ENCODE peak calls at places on chromosome 19, in eight cellular contexts. I is OCI-LY7; P is tibial nerve; G is cardiac fibroblast; O is CD4-positive, alpha-beta T cell; W is ovary; C is neural crest cell; Z is AG09319. S is an unnamed sample.

GRCh38 chr19:20247016-20247683 is 80.1 kb downstream of the ZNF486 start:
- DNase-seq in I (peak; percentile 77), C (peak; percentile 14), P (no peak), G (peak; percentile 3), Z (no peak), O (peak; percentile 20), W (peak; percentile 62), S (peak; percentile 58)

GRCh38 chr19:35135389-35135909 is 590 bp upstream of the LGI4 start:
- DNase-seq in Z (no peak), C (peak; percentile 94), G (peak; percentile 74), I (peak; percentile 79), P (peak; percentile 90), W (peak; percentile 85), O (peak; percentile 55), S (peak; percentile 88)

GRCh38 chr19:35306473-35307246 is 14.7 kb downstream of the MAG start:
- DNase-seq in Z (no peak), P (no peak), C (no peak), G (no peak), I (peak; percentile 75), W (no peak), O (no peak), S (no peak)

GRCh38 chr19:38850976-38851621 is 1.3 kb upstream of the HNRNPL start:
- DNase-seq in I (no peak), Z (no peak), P (no peak), G (no peak), C (no peak), W (peak; percentile 62), O (no peak), S (peak; percentile 41)

GRCh38 chr19:38329651-38330050 is 6.0 kb upstream of the CATSPERG start:
- DNase-seq in P (no peak), C (no peak), Z (no peak), I (no peak), W (no peak), G (no peak), O (no peak), S (no peak)

GRCh38 chr19:42563352-42564210 is 31.1 kb downstream of the CEACAM8 start:
- DNase-seq in W (no peak), I (peak; percentile 58), P (peak; percentile 5), O (no peak), Z (peak; percentile 5), C (peak; percentile 24), G (peak; percentile 55), S (peak; percentile 74)

GRCh38 chr19:480016-480855 is 16.1 kb upstream of the MADCAM1 start:
- DNase-seq in W (peak; percentile 64), Z (peak; percentile 11), O (no peak), G (peak; percentile 47), P (peak; percentile 86), C (peak; percentile 86), I (no peak), S (peak; percentile 86)

GRCh38 chr19:6126335-6126974 is 9.0 kb upstream of the ACSBG2 start:
- DNase-seq in I (peak; percentile 71), W (no peak), G (peak; percentile 77), Z (no peak), O (no peak), P (no peak), C (no peak), S (peak; percentile 50)

GRCh38 chr19:13022111-13022858 is 27.0 kb downstream of the NFIX start:
- DNase-seq in O (no peak), G (peak; percentile 48), I (no peak), C (no peak), P (no peak), Z (no peak), W (peak; percentile 61), S (no peak)

GRCh38 chr19:46211201-46211881 is 18.2 kb upstream of the IGFL1 start:
- DNase-seq in O (no peak), G (peak; percentile 73), Z (no peak), W (no peak), C (no peak), P (no peak), I (no peak), S (peak; percentile 80)

GRCh38 chr19:58482372-58482771 is 6.2 kb downstream of the ZNF446 start:
- DNase-seq in W (no peak), P (no peak), I (no peak), C (no peak), Z (no peak), O (no peak), G (no peak), S (no peak)

GRCh38 chr19:39918183-39918651 is 16.2 kb downstream of the FCGBP start:
- DNase-seq in W (no peak), C (no peak), G (no peak), Z (no peak), I (no peak), P (no peak), O (no peak), S (no peak)

GRCh38 chr19:6604906-6605305 is 14.0 kb upstream of the CD70 start:
- DNase-seq in W (no peak), I (peak; percentile 92), O (no peak), P (no peak), C (no peak), G (no peak), Z (no peak), S (no peak)

GRCh38 chr19:13097331-13098258 is 5.1 kb downstream of the LYL1 start:
- DNase-seq in Z (no peak), I (no peak), P (peak; percentile 49), O (no peak), W (peak; percentile 69), C (no peak), G (no peak), S (no peak)

GRCh38 chr19:11278670-11279069 is 16.3 kb upstream of the DOCK6 start:
- DNase-seq in C (no peak), W (no peak), O (no peak), Z (no peak), P (no peak), I (no peak), G (peak; percentile 91), S (no peak)

GRCh38 chr19:17306285-17306714 is 628 bp downstream of the MRPL34 start:
- DNase-seq in Z (no peak), G (no peak), O (no peak), I (peak; percentile 35), C (no peak), P (no peak), W (no peak), S (no peak)

GRCh38 chr19:9958451-9958850 is 22.1 kb upstream of the OLFM2 start:
- DNase-seq in Z (peak; percentile 91), O (no peak), C (no peak), G (peak; percentile 89), P (peak; percentile 24), I (no peak), W (no peak), S (no peak)

GRCh38 chr19:42288881-42289555 is 12.9 kb upstream of the PRR19 start:
- DNase-seq in Z (no peak), G (no peak), I (no peak), W (no peak), O (no peak), C (no peak), P (no peak), S (no peak)

GRCh38 chr19:38250821-38251563 is 5.2 kb downstream of the PPP1R14A start:
- DNase-seq in P (peak; percentile 47), G (peak; percentile 78), Z (no peak), C (no peak), W (peak; percentile 94), O (no peak), I (no peak), S (peak; percentile 80)

GRCh38 chr19:13007292-13008045 is 12.2 kb downstream of the NFIX start:
- DNase-seq in W (peak; percentile 77), O (no peak), G (no peak), P (peak; percentile 54), I (no peak), C (no peak), Z (no peak), S (no peak)

GRCh38 chr19:41249707-41250423 is 14.3 kb upstream of the HNRNPUL1 start:
- DNase-seq in G (no peak), Z (no peak), P (no peak), W (no peak), I (no peak), O (no peak), C (no peak), S (no peak)
- TF ChIP-seq CTCF in G (no peak), Z (no peak), P (no peak), W (no peak), I (no peak), O (no peak), C (no peak), S (no peak)

GRCh38 chr19:28409859-28410258 is 803.1 kb downstream of the UQCRFS1 start:
- DNase-seq in Z (no peak), O (no peak), I (no peak), G (no peak), C (no peak), W (no peak), P (no peak), S (no peak)
- TF ChIP-seq CTCF in Z (no peak), O (no peak), I (no peak), G (no peak), C (no peak), W (no peak), P (no peak), S (no peak)

GRCh38 chr19:48213959-48214358 is 41.8 kb downstream of the CARD8 start:
- DNase-seq in W (no peak), P (no peak), O (no peak), G (no peak), Z (no peak), I (no peak), C (no peak), S (no peak)
- TF ChIP-seq CTCF in W (no peak), P (no peak), O (no peak), G (no peak), Z (no peak), I (no peak), C (no peak), S (no peak)

DNA sequence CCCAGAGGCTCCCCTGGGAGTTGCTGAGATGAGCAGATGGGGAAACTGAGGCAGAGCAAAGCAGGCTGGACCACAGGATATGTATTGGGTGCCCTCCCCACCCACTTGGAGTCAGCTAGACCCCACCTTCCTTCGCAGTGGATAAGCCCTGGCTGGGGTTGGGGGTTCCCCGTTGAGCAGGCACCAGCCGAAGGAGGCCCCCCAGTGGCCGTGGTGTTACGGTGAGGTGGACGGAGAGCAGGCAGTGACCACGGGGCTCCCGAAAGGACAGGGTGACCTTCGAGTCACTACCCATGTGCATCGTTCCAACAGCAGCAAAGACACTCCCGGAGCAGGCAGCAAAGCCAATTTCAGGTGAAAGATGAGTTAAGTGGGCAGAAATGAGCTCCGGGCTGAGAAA is 62.4 kb upstream of the ADGRE5 start:
- DNase-seq in C (peak; percentile 16), G (no peak), Z (no peak), W (no peak), I (no peak), O (no peak), P (no peak), S (peak; percentile 19)
- TF ChIP-seq CTCF in C (no peak), G (peak; percentile 42), Z (peak; percentile 23), W (no peak), I (peak; percentile 36), O (no peak), P (no peak), S (peak; percentile 5)

GRCh38 chr19:52691215-52691610 is 43.6 kb downstream of the ZNF611 start:
- DNase-seq in Z (no peak), C (no peak), O (no peak), P (no peak), G (no peak), W (no peak), I (no peak), S (no peak)
- TF ChIP-seq CTCF in Z (no peak), C (no peak), O (no peak), P (no peak), G (no peak), W (no peak), I (no peak), S (no peak)

GRCh38 chr19:51541458-51542357 is 10.2 kb upstream of the SIGLEC6 start:
- DNase-seq in W (no peak), G (no peak), Z (no peak), I (no peak), C (no peak), O (no peak), P (no peak), S (no peak)
- TF ChIP-seq CTCF in W (no peak), G (no peak), Z (no peak), I (no peak), C (no peak), O (no peak), P (no peak), S (no peak)